ENCODE peak calls at places on chromosome 10, in six cellular contexts. X is thoracic aorta, P is SJCRH30, C is astrocyte, R is MM.1S, I is fibroblast of lung. U is an unnamed sample.

GRCh38 chr10:7168414-7168813 is 242.4 kb downstream of the SFMBT2 start:
- DNase-seq in X (no peak), P (no peak), C (no peak), R (no peak), I (no peak), U (no peak)

GRCh38 chr10:2987185-2987768 is 80.1 kb upstream of the PFKP start:
- DNase-seq in X (no peak), P (no peak), C (no peak), R (no peak), I (no peak), U (no peak)

GRCh38 chr10:96165726-96166125 is 35.6 kb downstream of the ZNF518A start:
- DNase-seq in X (no peak), P (no peak), C (no peak), R (no peak), I (no peak), U (no peak)

GRCh38 chr10:114726820-114727271 is 68.8 kb upstream of the ABLIM1 start:
- DNase-seq in X (no peak), P (no peak), C (no peak), R (no peak), I (no peak), U (no peak)

GRCh38 chr10:124566222-124566888 is 104.7 kb downstream of the LHPP start:
- DNase-seq in X (no peak), P (no peak), C (no peak), R (no peak), I (no peak), U (no peak)

GRCh38 chr10:83539528-83540308 is 599.6 kb upstream of the GHITM start:
- DNase-seq in X (peak; percentile 6), P (no peak), C (peak; percentile 91), R (peak; percentile 12), I (no peak), U (peak; percentile 65)

GRCh38 chr10:13961096-13961495 is 369.6 kb downstream of the FRMD4A start:
- DNase-seq in X (no peak), P (peak; percentile 67), C (peak; percentile 99), R (no peak), I (peak; percentile 92), U (no peak)

GRCh38 chr10:113305871-113306270 is 247.0 kb upstream of the HABP2 start:
- DNase-seq in X (no peak), P (no peak), C (peak; percentile 85), R (no peak), I (peak; percentile 47), U (no peak)

GRCh38 chr10:124532106-124532641 is 70.6 kb downstream of the LHPP start:
- DNase-seq in X (no peak), P (no peak), C (no peak), R (peak; percentile 75), I (no peak), U (peak; percentile 5)

GRCh38 chr10:89837173-89838001 is 136.0 kb downstream of the KIF20B start:
- DNase-seq in X (no peak), P (no peak), C (peak; percentile 18), R (peak; percentile 34), I (peak; percentile 46), U (peak; percentile 51)

GRCh38 chr10:24493168-24493567 is 230.5 kb downstream of the ARHGAP21 start:
- DNase-seq in X (no peak), P (no peak), C (no peak), R (no peak), I (no peak), U (no peak)

GRCh38 chr10:27383595-27384542 is 120.2 kb upstream of the RAB18 start:
- DNase-seq in X (no peak), P (no peak), C (peak; percentile 8), R (no peak), I (no peak), U (no peak)

GRCh38 chr10:14623931-14624330 is 150.8 kb downstream of the FAM107B start:
- DNase-seq in X (no peak), P (no peak), C (no peak), R (no peak), I (no peak), U (no peak)

GRCh38 chr10:132575320-132576201 is 38.0 kb downstream of the INPP5A start:
- DNase-seq in X (no peak), P (peak; percentile 29), C (peak; percentile 95), R (no peak), I (peak; percentile 93), U (no peak)

GRCh38 chr10:101762736-101763135 is 13.2 kb downstream of the FGF8 start:
- DNase-seq in X (no peak), P (no peak), C (no peak), R (no peak), I (no peak), U (no peak)

GRCh38 chr10:98374176-98374969 is 40.6 kb downstream of the PYROXD2 start:
- DNase-seq in X (no peak), P (no peak), C (peak; percentile 77), R (no peak), I (peak; percentile 57), U (no peak)
- H3K27ac ChIP-seq in X (no peak overlapping the region), P (no peak overlapping the region), C (peak overlapping the region; percentile 70), R (no peak overlapping the region), I (peak overlapping the region; percentile 65), U (no peak overlapping the region)

GRCh38 chr10:5252177-5253037 is 55.8 kb downstream of the AKR1C4 start:
- DNase-seq in X (no peak), P (no peak), C (no peak), R (no peak), I (no peak), U (no peak)
- H3K27ac ChIP-seq in X (no peak overlapping the region), P (no peak overlapping the region), C (no peak overlapping the region), R (no peak overlapping the region), I (no peak overlapping the region), U (no peak overlapping the region)

GRCh38 chr10:99765672-99766071 is 16.8 kb upstream of the ABCC2 start:
- DNase-seq in X (no peak), P (no peak), C (no peak), R (no peak), I (no peak), U (no peak)

GRCh38 chr10:99770408-99771045 is 11.9 kb upstream of the ABCC2 start:
- DNase-seq in X (no peak), P (no peak), C (no peak), R (no peak), I (no peak), U (no peak)

GRCh38 chr10:99768430-99769011 is 13.9 kb upstream of the ABCC2 start:
- DNase-seq in X (no peak), P (no peak), C (peak; percentile 19), R (no peak), I (no peak), U (no peak)

GRCh38 chr10:99767901-99768300 is 14.5 kb upstream of the ABCC2 start:
- DNase-seq in X (no peak), P (no peak), C (no peak), R (no peak), I (no peak), U (no peak)

DNA sequence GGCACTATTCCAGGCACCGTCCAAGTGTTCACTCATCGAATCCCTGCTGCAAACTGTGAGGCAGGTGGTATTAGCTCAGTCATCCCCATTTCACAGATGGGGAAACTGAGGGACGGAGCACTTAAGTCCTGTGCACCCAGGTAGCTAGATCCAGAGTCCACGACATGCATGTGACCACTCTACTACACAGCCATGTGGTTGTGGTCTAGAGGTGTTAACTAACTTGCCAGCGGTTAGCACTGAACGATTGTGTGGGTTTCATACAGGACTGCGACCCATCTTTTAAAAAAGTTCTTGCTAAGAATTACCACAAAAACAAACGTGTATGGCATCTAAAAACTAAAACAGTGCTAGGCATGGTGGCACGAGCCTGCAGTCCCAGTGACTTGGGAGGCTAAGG is 16.2 kb upstream of the ABCC2 start:
- DNase-seq in X (no peak), P (no peak), C (no peak), R (no peak), I (no peak), U (no peak)
- H3K27ac ChIP-seq in X (no peak overlapping the region), P (no peak overlapping the region), C (no peak overlapping the region), R (no peak overlapping the region), I (no peak overlapping the region), U (no peak overlapping the region)

DNA sequence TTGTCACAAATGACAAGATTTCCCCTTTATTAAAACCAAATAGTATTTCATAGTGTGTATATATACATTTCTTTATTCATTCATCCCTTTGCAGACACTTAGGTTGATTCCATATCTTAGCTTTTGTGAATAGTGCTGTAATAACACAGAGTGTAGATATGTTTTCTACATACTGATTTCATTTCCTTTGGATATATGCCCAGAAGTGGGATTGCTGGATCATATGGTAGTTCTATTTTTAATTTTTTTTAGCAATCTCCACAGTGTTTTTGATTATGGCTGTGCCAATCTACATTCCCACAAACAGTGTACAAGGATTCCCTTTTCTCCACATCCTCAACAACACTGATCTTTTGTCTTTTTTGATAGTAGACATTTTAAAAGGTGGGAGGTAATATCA is 46.4 kb downstream of the CSTF2T start:
- DNase-seq in X (no peak), P (no peak), C (no peak), R (no peak), I (peak; percentile 65), U (no peak)
- H3K27ac ChIP-seq in X (peak overlapping the region; percentile 62), P (no peak overlapping the region), C (no peak overlapping the region), R (no peak overlapping the region), I (no peak overlapping the region), U (peak overlapping the region; percentile 44)

GRCh38 chr10:72016608-72017310 is 52.6 kb downstream of the CHST3 start:
- DNase-seq in X (no peak), P (peak; percentile 75), C (no peak), R (no peak), I (no peak), U (peak; percentile 68)
- H3K27ac ChIP-seq in X (peak overlapping the region; percentile 45), P (no peak overlapping the region), C (no peak overlapping the region), R (no peak overlapping the region), I (no peak overlapping the region), U (peak overlapping the region; percentile 76)